ENCODE peak calls at places on chromosomes 16 and 17, in six cellular contexts. I, Z, S, P, V and M are unnamed samples.

GRCh38 chr17:6073620-6074019 is 3.4 kb downstream of the WSCD1 start:
- DNase-seq in V (no peak), S (no peak), I (no peak), Z (no peak), P (no peak), M (no peak)

GRCh38 chr17:9928601-9929341 is 23.7 kb upstream of the RCVRN start:
- DNase-seq in I (peak), Z (peak), P (no peak), S (peak), V (peak), M (peak)

GRCh38 chr16:18802755-18803218 is 1.4 kb upstream of the ARL6IP1 start:
- DNase-seq in P (no peak), V (no peak), I (no peak), Z (no peak), S (no peak), M (no peak)

GRCh38 chr17:45355087-45355486 is 38.3 kb upstream of the MAP3K14 start:
- DNase-seq in Z (no peak), S (no peak), P (no peak), I (no peak), V (no peak), M (no peak)

GRCh38 chr16:53089434-53090270 is 34.9 kb downstream of the CHD9 start:
- DNase-seq in S (no peak), Z (no peak), P (peak), I (no peak), V (peak), M (peak)

GRCh38 chr17:35432176-35433074 is at the start of gene SLFN12:
- DNase-seq in V (peak), I (peak), S (peak), Z (peak), P (peak), M (peak)

GRCh38 chr16:12362482-12363458 is 386.2 kb downstream of the SNX29 start:
- DNase-seq in P (peak), I (no peak), Z (no peak), S (peak), V (no peak), M (no peak)

GRCh38 chr17:6799738-6800137 is 23.7 kb downstream of the FBXO39 start:
- DNase-seq in I (no peak), V (no peak), S (no peak), Z (no peak), P (no peak), M (no peak)

GRCh38 chr17:79511471-79511870 is 99.4 kb downstream of the RBFOX3 start:
- DNase-seq in V (no peak), P (no peak), S (no peak), Z (no peak), I (no peak), M (no peak)

GRCh38 chr17:19546289-19547065 is 12.8 kb downstream of the SLC47A1 start:
- DNase-seq in S (no peak), P (peak), V (no peak), I (no peak), Z (no peak), M (no peak)

GRCh38 chr16:14365200-14365851 is 264.7 kb downstream of the PARN start:
- DNase-seq in I (no peak), V (no peak), P (no peak), S (peak), Z (no peak), M (no peak)

GRCh38 chr16:81473561-81473960 is 29.0 kb downstream of the CMIP start:
- DNase-seq in P (no peak), V (no peak), S (peak), I (no peak), Z (no peak), M (peak)

GRCh38 chr16:71210-71539 is 1.3 kb downstream of the RHBDF1 start:
- DNase-seq in Z (no peak), I (no peak), V (no peak), S (no peak), P (no peak), M (no peak)

GRCh38 chr16:56948234-56948633 is 13.5 kb upstream of the CETP start:
- DNase-seq in I (no peak), P (no peak), Z (no peak), S (no peak), V (no peak), M (no peak)

GRCh38 chr16:57166951-57167350 is 18.9 kb downstream of the PSME3IP1 start:
- DNase-seq in P (no peak), Z (no peak), I (no peak), S (peak), V (peak), M (peak)

GRCh38 chr17:32927201-32927723 is 691 bp upstream of the TMEM98 start:
- DNase-seq in Z (no peak), V (no peak), S (no peak), P (no peak), I (no peak), M (no peak)

GRCh38 chr17:4900231-4901107 is 1.1 kb downstream of the C17orf107 start:
- DNase-seq in S (no peak), I (no peak), P (no peak), Z (no peak), V (no peak), M (no peak)

GRCh38 chr17:77011173-77012011 is 129.4 kb upstream of the SEC14L1 start:
- DNase-seq in V (peak), I (no peak), Z (no peak), P (no peak), S (peak), M (peak)

GRCh38 chr16:56294599-56294998 is 103.3 kb downstream of the GNAO1 start:
- DNase-seq in P (no peak), V (peak), S (peak), I (peak), Z (peak), M (peak)

GRCh38 chr16:75660321-75660720 is 12.7 kb downstream of the TERF2IP start:
- DNase-seq in P (no peak), Z (no peak), I (no peak), V (no peak), S (no peak), M (no peak)

GRCh38 chr17:77098884-77099545 is 41.8 kb upstream of the SEC14L1 start:
- DNase-seq in Z (peak), V (peak), I (peak), P (peak), S (peak), M (peak)

GRCh38 chr17:79231766-79232287 is 157.2 kb downstream of the ENGASE start:
- DNase-seq in S (no peak), Z (no peak), P (no peak), V (peak), I (no peak), M (no peak)

GRCh38 chr17:78708510-78708973 is 73.5 kb downstream of the CYTH1 start:
- DNase-seq in P (peak), V (peak), Z (peak), S (peak), I (peak), M (peak)

GRCh38 chr17:73021771-73022170 is 70.7 kb downstream of the SLC39A11 start:
- DNase-seq in Z (no peak), P (no peak), S (no peak), V (no peak), I (no peak), M (no peak)

GRCh38 chr17:43324205-43324893 is 74.4 kb upstream of the ARL4D start:
- DNase-seq in Z (no peak), I (no peak), S (no peak), P (no peak), V (no peak), M (no peak)

GRCh38 chr17:75288784-75289121 is 480 bp downstream of the SLC25A19 start:
- DNase-seq in Z (no peak), S (no peak), V (peak), P (no peak), I (no peak), M (no peak)

GRCh38 chr17:40339068-40339699 is 25.4 kb downstream of the GJD3 start:
- DNase-seq in I (no peak), Z (no peak), V (no peak), P (no peak), S (no peak), M (no peak)

GRCh38 chr17:78013683-78014467 is 55.4 kb downstream of the TNRC6C start:
- DNase-seq in V (peak), S (peak), Z (peak), I (peak), P (peak), M (peak)

GRCh38 chr17:80942360-80943345 is 49.0 kb upstream of the CHMP6 start:
- DNase-seq in I (peak), P (peak), Z (peak), V (peak), S (peak), M (peak)

GRCh38 chr17:43393944-43394482 is 4.8 kb upstream of the ARL4D start:
- DNase-seq in V (peak), P (peak), S (peak), Z (peak), I (no peak), M (peak)

GRCh38 chr16:74990832-74991231 is 5.9 kb upstream of the WDR59 start:
- DNase-seq in V (no peak), S (no peak), P (no peak), Z (no peak), I (no peak), M (no peak)

DNA sequence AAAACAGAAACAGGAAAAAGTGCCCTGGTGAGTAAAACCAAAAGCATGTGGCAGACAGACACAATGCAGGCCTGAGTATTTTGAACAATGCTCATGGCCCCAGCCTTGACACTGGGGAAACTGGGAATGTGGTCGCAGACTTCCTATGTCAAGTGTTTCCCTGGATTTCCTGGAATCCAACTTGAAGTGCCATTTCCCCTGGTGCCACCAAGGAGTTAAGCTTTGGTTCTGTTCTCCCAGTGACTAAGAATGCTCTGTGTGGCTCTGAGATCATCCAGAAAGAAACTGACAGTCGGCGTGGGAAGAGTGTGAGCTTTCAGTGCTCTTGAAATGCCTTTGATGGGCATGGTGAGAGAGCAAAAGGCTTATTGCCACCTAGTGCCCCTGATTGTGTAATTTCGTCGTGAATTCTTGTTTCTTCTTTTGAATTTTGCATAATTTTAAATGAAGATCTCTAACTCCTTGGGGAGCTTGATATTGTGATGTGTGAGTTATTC is 96.0 kb downstream of the YPEL2 start:
- DNase-seq in Z (no peak), S (peak), I (no peak), P (no peak), V (peak), M (peak)
- TF ChIP-seq CTCF in Z (no peak), S (no peak), I (no peak), P (no peak), V (no peak), M (no peak)

DNA sequence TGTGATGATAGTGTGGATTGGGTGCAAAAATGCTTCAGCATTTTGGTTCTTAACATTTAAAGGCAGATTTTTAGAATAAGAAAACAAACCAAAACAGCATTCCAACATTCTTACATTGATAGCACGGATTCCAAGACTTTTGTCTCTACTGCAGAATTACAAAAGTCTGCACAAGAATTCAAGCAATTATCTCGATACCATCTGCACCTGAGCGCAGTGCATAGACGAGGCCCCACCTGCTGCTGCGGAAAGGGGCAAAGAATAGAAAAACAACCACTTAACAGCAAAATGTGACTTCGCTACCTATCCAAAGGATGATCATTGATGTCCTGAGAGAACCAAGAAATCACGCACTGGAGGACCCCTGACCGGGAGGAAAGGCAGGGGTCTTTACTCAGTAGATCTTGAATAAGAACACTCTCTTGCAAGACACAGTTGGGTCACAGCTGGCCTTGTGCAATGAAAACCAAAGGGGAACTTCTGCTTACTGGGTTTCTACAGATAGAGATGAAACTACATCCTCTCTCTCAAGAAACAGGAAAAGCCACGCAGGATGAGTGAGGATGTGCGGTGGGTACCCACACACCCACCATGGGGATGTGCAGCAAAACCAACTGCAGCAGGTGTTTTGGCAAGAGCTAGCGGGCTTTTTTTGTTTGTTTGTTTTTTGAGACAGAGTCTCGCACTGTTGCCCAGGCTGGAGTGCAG is 147.4 kb upstream of the RPH3AL start:
- DNase-seq in V (no peak), I (no peak), Z (no peak), P (no peak), S (no peak), M (no peak)
- H3K4me3 ChIP-seq in V (no peak), I (no peak), Z (no peak), P (no peak), S (no peak), M (no peak)

GRCh38 chr17:61338000-61338864 is 61.4 kb upstream of the TBX2 start:
- DNase-seq in P (no peak), S (peak), V (peak), Z (no peak), I (peak), M (peak)

GRCh38 chr17:61335105-61335844 is 64.4 kb upstream of the TBX2 start:
- DNase-seq in S (peak), Z (no peak), P (no peak), V (no peak), I (no peak), M (peak)

GRCh38 chr17:61338874-61339478 is 60.7 kb upstream of the TBX2 start:
- DNase-seq in S (no peak), V (no peak), P (no peak), Z (no peak), I (no peak), M (no peak)

GRCh38 chr17:61335845-61336655 is 63.6 kb upstream of the TBX2 start:
- DNase-seq in I (no peak), P (no peak), S (peak), V (no peak), Z (no peak), M (peak)

GRCh38 chr17:61337247-61337812 is 62.3 kb upstream of the TBX2 start:
- DNase-seq in P (no peak), V (no peak), Z (no peak), I (no peak), S (peak), M (no peak)
- TF ChIP-seq CTCF in P (no peak), V (no peak), Z (no peak), I (no peak), S (no peak), M (peak)

DNA sequence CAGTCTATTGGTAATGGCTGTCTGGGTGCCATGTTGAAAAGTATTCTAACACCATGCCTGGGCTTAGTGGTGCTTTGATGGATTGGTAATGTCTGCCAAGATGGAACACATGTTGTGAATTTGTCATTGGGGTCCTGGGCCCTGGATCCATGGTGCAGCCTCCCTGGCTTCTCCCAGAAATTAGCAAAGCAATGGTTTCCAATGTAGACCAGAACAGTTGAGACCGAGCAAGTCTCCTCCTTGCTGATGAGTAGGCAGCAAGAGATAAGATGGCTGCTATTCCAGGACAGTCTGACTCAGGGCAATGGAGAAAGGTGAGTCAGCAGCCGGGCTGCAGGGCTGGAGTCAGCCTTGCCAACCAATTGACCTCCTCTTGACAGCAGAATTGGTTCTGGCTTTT is 30.8 kb downstream of the GPR139 start:
- DNase-seq in I (no peak), P (no peak), Z (no peak), S (no peak), V (no peak), M (no peak)
- H3K4me3 ChIP-seq in I (no peak), P (no peak), Z (no peak), S (no peak), V (no peak), M (no peak)

GRCh38 chr16:1665829-1666228 is 12.2 kb upstream of the JPT2 start:
- DNase-seq in S (no peak), V (no peak), P (no peak), I (no peak), Z (no peak), M (no peak)

GRCh38 chr16:1667916-1668315 is 10.2 kb upstream of the JPT2 start:
- DNase-seq in Z (no peak), I (no peak), V (no peak), S (no peak), P (no peak), M (no peak)

GRCh38 chr16:1668612-1669319 is 9.3 kb upstream of the JPT2 start:
- DNase-seq in V (no peak), S (no peak), Z (no peak), I (no peak), P (no peak), M (no peak)

GRCh38 chr16:1666316-1666715 is 11.8 kb upstream of the JPT2 start:
- DNase-seq in Z (no peak), S (no peak), I (no peak), P (no peak), V (no peak), M (no peak)

GRCh38 chr16:1667271-1667670 is 10.8 kb upstream of the JPT2 start:
- DNase-seq in S (no peak), Z (no peak), P (no peak), V (no peak), I (no peak), M (no peak)
- TF ChIP-seq CTCF in S (no peak), Z (no peak), P (no peak), V (peak), I (no peak), M (no peak)

DNA sequence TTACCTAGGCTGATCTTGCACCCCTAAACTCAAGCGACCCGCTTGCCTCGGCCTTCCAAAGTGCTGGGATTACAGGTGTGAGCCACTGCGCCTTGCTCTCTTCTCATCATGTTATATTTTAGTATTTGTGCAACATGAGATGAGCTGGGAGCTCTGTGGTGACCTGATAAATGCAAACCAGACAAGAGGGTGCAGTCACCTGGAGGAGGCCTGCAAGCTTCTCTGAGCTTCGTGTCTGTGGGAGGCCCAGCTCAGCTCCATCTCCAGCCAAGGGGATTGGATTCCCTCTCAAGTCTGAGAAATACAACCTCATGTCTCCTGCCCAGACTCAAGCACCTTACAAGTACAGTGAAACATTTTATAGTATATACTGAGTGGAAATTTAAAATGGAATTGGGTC is 3.2 kb downstream of the IGSF6 start:
- DNase-seq in Z (no peak), V (no peak), I (no peak), P (no peak), S (no peak), M (no peak)
- H3K4me3 ChIP-seq in Z (no peak), V (no peak), I (no peak), P (no peak), S (no peak), M (no peak)

DNA sequence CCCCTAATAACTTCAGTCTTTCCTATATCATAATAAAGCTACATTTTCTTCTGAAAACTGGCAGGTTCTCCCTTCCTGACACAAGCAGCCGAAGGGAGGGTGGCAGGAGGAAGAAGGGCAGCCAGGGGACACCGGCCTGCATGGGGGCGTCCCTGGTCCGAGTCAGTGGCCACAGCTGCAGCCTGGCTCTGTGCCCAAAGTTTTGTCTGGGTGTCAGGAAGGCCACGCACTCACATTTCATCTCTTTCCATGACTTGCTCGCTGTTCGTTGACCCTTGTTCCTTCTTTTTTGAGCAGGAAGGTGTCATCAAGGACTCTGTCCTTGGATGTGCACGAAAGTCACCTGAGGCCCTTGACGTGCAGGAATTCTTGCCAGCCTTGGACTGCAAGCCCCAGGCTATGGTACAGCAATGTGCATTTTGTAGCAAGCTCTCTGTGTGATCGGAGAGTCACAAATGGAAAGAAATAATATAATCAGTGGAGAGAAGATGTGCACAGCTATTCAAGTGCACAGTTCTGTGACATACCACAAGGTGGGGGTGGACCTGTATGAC is 93.3 kb downstream of the TNFRSF13B start:
- DNase-seq in I (no peak), Z (no peak), S (no peak), V (no peak), P (no peak), M (no peak)
- TF ChIP-seq CTCF in I (no peak), Z (no peak), S (no peak), V (no peak), P (no peak), M (no peak)

DNA sequence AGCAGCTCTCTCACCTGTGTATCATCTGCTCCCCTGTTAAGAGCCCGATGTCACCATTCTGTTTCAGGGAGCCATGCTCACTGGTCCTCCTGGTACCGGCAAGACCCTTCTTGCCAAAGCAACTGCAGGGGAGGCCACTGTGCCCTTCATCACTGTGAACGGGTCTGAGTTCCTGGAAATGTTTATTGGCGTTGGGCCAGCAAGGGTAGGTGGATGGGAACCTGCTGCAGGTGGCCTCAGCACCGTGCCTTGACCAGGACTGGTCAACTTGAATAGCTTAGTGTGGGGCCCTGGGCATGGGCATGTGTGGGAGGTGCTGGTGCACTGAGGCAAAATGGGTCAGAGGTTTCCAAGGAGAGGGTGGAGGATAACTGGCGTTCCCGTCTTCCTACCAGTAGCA is 28.5 kb downstream of the DBNDD1 start:
- DNase-seq in I (no peak), Z (no peak), V (no peak), P (no peak), S (no peak), M (no peak)
- H3K4me3 ChIP-seq in I (no peak), Z (no peak), V (no peak), P (no peak), S (no peak), M (no peak)